ENCODE peak calls at places on chromosomes 13 and 19, in four cellular contexts. T is HepG2, E is GM12878, Q is K562. S is an unnamed sample.

GRCh38 chr19:3867971-3868769 is 668 bp downstream of the ZFR2 start:
- DNase-seq in T (no peak), E (no peak), Q (no peak), S (peak)

GRCh38 chr19:45140144-45140503 is 20.7 kb downstream of the NKPD1 start:
- DNase-seq in T (no peak), E (no peak), Q (no peak), S (no peak)

GRCh38 chr13:57935965-57936364 is 304.4 kb downstream of the PCDH17 start:
- DNase-seq in T (no peak), E (no peak), Q (no peak), S (no peak)

GRCh38 chr19:39052243-39052746 is 19.9 kb upstream of the FBXO27 start:
- DNase-seq in T (peak), E (no peak), Q (peak), S (peak)

GRCh38 chr13:82330499-82330898 is 1551.8 kb downstream of the SLITRK1 start:
- DNase-seq in T (peak), E (no peak), Q (peak), S (no peak)

GRCh38 chr13:27797228-27797624 is 4.9 kb downstream of the GSX1 start:
- DNase-seq in T (no peak), E (no peak), Q (peak), S (peak)

GRCh38 chr13:85312071-85312470 is 487.1 kb downstream of the SLITRK6 start:
- DNase-seq in T (no peak), E (no peak), Q (no peak), S (no peak)

GRCh38 chr19:39563408-39563807 is 23.4 kb upstream of the EID2 start:
- DNase-seq in T (no peak), E (no peak), Q (no peak), S (no peak)

DNA sequence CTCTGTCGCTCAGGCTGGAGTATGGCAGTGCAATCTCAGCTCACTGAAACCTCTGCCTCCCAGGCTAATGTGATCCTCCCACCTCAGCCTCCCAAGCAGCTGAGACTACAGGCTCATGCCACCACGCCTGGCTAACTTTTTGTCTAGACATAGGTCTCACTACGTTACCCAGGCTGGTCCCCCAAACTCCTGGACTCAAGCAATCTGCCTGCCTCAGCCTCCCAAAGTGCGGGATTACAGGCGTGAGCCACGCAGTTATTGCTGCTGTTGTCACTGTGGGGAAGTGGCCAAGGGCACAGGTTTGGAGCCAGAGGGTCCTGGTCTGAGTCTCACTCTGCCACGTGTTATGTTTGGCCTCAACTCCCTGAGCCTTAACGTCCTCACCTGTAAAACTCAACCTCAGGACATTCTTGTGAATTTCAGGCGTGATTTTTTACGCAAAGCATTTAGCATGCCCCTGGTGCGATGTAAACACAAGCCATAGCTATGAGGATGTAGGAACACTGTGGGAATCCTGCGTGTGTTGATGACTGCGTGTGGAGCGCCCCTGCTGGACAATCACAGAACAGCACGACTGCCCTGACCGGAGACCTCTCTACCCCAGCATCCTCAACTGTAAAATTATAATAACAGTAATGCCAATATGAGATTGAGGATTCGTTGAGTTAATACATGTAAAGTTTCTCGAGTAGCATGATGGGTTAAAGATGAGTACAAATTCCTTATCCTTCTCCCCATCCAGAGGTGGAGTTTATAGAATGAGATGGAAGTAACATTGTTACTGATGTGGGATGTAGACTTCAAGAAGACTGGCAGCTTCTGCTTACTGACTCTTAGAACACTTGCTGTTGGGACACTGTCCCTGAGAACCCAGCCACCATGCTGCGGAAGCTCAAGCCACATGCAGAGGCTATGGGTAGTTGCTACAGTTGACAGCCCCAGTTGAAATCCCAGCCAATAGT is 41.8 kb upstream of the PNMA8B start:
- DNase-seq in T (no peak), E (no peak), Q (peak), S (peak)
- TF ChIP-seq SP1 in T (no peak), E (no peak), Q (no peak), S (no peak)

DNA sequence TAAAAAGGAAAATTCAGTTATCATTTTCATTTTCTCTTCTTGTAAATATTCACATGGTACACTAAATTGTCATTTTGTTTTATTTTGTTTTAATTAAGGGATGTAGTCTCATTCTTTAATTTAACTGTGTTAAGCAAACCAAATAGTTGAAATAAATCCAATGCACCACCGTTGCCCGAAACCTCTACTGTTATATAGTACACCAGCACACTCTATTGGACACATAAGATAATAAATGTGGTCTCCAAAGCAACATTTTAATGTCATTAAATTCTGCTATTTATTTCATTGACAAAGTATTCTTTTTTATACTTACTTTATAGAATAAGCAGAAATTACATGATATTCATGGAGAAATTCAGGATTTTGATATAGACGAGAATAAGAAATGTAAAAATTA is 156.4 kb upstream of the FREM2 start:
- DNase-seq in T (no peak), E (no peak), Q (no peak), S (no peak)
- TF ChIP-seq CBFB in T (no peak), E (no peak), Q (no peak), S (no peak)

GRCh38 chr13:53174550-53174949 is 145.9 kb downstream of the OLFM4 start:
- DNase-seq in T (no peak), E (no peak), Q (no peak), S (no peak)
- TF ChIP-seq SP1 in T (no peak), E (no peak), Q (no peak), S (no peak)

GRCh38 chr19:54560881-54561385 is 12.7 kb upstream of the LILRA2 start:
- DNase-seq in T (no peak), E (no peak), Q (no peak), S (no peak)
- TF ChIP-seq CBFB in T (no peak), E (no peak), Q (no peak), S (no peak)

GRCh38 chr13:48977973-48978372 is 2.3 kb downstream of the FNDC3A start:
- DNase-seq in T (no peak), E (no peak), Q (no peak), S (no peak)

GRCh38 chr13:48973845-48974431 is 1.8 kb upstream of the FNDC3A start:
- DNase-seq in T (no peak), E (no peak), Q (no peak), S (no peak)

GRCh38 chr13:48975926-48976676 is 389 bp downstream of the FNDC3A start:
- DNase-seq in T (peak), E (no peak), Q (peak), S (peak)

GRCh38 chr13:48976677-48977625 is 1.2 kb downstream of the FNDC3A start:
- DNase-seq in T (peak), E (no peak), Q (peak), S (no peak)

GRCh38 chr13:48975101-48975925 is at the start of gene FNDC3A:
- DNase-seq in T (peak), E (no peak), Q (peak), S (peak)
- TF ChIP-seq SP1 in T (no peak), E (no peak), Q (no peak), S (no peak)

DNA sequence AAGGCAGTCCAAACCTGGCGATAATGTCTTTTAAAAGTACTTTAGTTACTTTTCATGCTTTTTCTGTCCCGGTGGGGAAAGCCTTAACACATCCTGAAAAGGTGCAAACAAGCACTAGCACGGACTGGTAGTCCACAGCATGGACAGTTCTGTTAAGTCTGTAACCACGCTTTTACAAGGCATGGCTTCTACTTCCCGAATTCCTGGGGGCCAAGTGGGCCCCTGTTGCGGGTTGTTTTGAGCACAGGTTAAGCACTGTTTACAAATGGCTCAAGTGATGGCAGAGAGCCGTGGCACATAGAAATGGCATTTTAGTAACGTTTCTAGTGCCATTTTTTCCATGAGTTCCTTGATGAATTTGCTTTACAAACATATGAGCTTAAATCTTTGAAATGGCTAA is 37.6 kb downstream of the ZNF493 start:
- DNase-seq in T (no peak), E (no peak), Q (no peak), S (no peak)
- TF ChIP-seq CBFB in T (no peak), E (no peak), Q (no peak), S (no peak)

S was measured in WTC11.